ENCODE peak calls at places on chromosomes 11 and 22, in four cellular contexts. One of them, this sample, is unnamed.

GRCh38 chr11:45833761-45834160 is 13.5 kb upstream of the CRY2 start:
- DNase-seq in transverse colon: no peak
- DNase-seq in testis: no peak
- DNase-seq in activated naive CD8-positive, alpha-beta T cell treated with anti-CD3 and anti-CD28 coated beads, Interleukin-2, amount 50 U/mL, for 24 hours: no peak
- DNase-seq in this sample: no peak

GRCh38 chr11:70176940-70177689 is 26.0 kb upstream of the FADD start:
- DNase-seq in testis: peak
- DNase-seq in transverse colon: peak
- DNase-seq in activated naive CD8-positive, alpha-beta T cell treated with anti-CD3 and anti-CD28 coated beads, Interleukin-2, amount 50 U/mL, for 24 hours: peak
- DNase-seq in this sample: peak

GRCh38 chr11:130216591-130217132 is 57.1 kb downstream of the ST14 start:
- DNase-seq in testis: peak
- DNase-seq in transverse colon: peak
- DNase-seq in activated naive CD8-positive, alpha-beta T cell treated with anti-CD3 and anti-CD28 coated beads, Interleukin-2, amount 50 U/mL, for 24 hours: no peak
- DNase-seq in this sample: no peak

GRCh38 chr11:101166038-101166437 is 36.4 kb upstream of the PGR start:
- DNase-seq in testis: no peak
- DNase-seq in transverse colon: no peak
- DNase-seq in activated naive CD8-positive, alpha-beta T cell treated with anti-CD3 and anti-CD28 coated beads, Interleukin-2, amount 50 U/mL, for 24 hours: no peak
- DNase-seq in this sample: no peak

GRCh38 chr11:95977534-95978174 is 53.7 kb upstream of the MTMR2 start:
- DNase-seq in transverse colon: no peak
- DNase-seq in testis: no peak
- DNase-seq in activated naive CD8-positive, alpha-beta T cell treated with anti-CD3 and anti-CD28 coated beads, Interleukin-2, amount 50 U/mL, for 24 hours: no peak
- DNase-seq in this sample: no peak

GRCh38 chr22:46694423-46695170 is 43.5 kb downstream of the CERK start:
- DNase-seq in activated naive CD8-positive, alpha-beta T cell treated with anti-CD3 and anti-CD28 coated beads, Interleukin-2, amount 50 U/mL, for 24 hours: no peak
- DNase-seq in transverse colon: no peak
- DNase-seq in testis: no peak
- DNase-seq in this sample: no peak

GRCh38 chr11:79400717-79401330 is 40.0 kb downstream of the TENM4 start:
- DNase-seq in activated naive CD8-positive, alpha-beta T cell treated with anti-CD3 and anti-CD28 coated beads, Interleukin-2, amount 50 U/mL, for 24 hours: peak
- DNase-seq in transverse colon: peak
- DNase-seq in testis: peak
- DNase-seq in this sample: peak

GRCh38 chr11:117232911-117233409 is 489 bp downstream of the RNF214 start:
- DNase-seq in transverse colon: no peak
- DNase-seq in testis: peak
- DNase-seq in activated naive CD8-positive, alpha-beta T cell treated with anti-CD3 and anti-CD28 coated beads, Interleukin-2, amount 50 U/mL, for 24 hours: peak
- DNase-seq in this sample: no peak

GRCh38 chr22:19060356-19061009 is 61.7 kb downstream of the DGCR2 start:
- DNase-seq in testis: no peak
- DNase-seq in transverse colon: no peak
- DNase-seq in activated naive CD8-positive, alpha-beta T cell treated with anti-CD3 and anti-CD28 coated beads, Interleukin-2, amount 50 U/mL, for 24 hours: no peak
- DNase-seq in this sample: no peak

GRCh38 chr11:2512431-2513407 is 67.9 kb downstream of the KCNQ1 start:
- DNase-seq in testis: peak
- DNase-seq in activated naive CD8-positive, alpha-beta T cell treated with anti-CD3 and anti-CD28 coated beads, Interleukin-2, amount 50 U/mL, for 24 hours: no peak
- DNase-seq in transverse colon: peak
- DNase-seq in this sample: no peak

GRCh38 chr11:96188625-96189006 is 154.4 kb downstream of the MAML2 start:
- DNase-seq in transverse colon: no peak
- DNase-seq in testis: no peak
- DNase-seq in activated naive CD8-positive, alpha-beta T cell treated with anti-CD3 and anti-CD28 coated beads, Interleukin-2, amount 50 U/mL, for 24 hours: peak
- DNase-seq in this sample: no peak

GRCh38 chr11:46106530-46107407 is 14.5 kb downstream of the PHF21A start:
- DNase-seq in testis: no peak
- DNase-seq in transverse colon: no peak
- DNase-seq in activated naive CD8-positive, alpha-beta T cell treated with anti-CD3 and anti-CD28 coated beads, Interleukin-2, amount 50 U/mL, for 24 hours: no peak
- DNase-seq in this sample: no peak

GRCh38 chr11:83042966-83043711 is 28.6 kb downstream of the RAB30 start:
- DNase-seq in transverse colon: no peak
- DNase-seq in testis: no peak
- DNase-seq in activated naive CD8-positive, alpha-beta T cell treated with anti-CD3 and anti-CD28 coated beads, Interleukin-2, amount 50 U/mL, for 24 hours: no peak
- DNase-seq in this sample: no peak

GRCh38 chr11:128607819-128608218 is 20.5 kb upstream of the ETS1 start:
- DNase-seq in testis: no peak
- DNase-seq in transverse colon: no peak
- DNase-seq in activated naive CD8-positive, alpha-beta T cell treated with anti-CD3 and anti-CD28 coated beads, Interleukin-2, amount 50 U/mL, for 24 hours: no peak
- DNase-seq in this sample: no peak

GRCh38 chr22:47411006-47411405 is 648.6 kb downstream of the TBC1D22A start:
- DNase-seq in activated naive CD8-positive, alpha-beta T cell treated with anti-CD3 and anti-CD28 coated beads, Interleukin-2, amount 50 U/mL, for 24 hours: no peak
- DNase-seq in transverse colon: no peak
- DNase-seq in testis: no peak
- DNase-seq in this sample: no peak

GRCh38 chr22:46262449-46263207 is 515 bp downstream of the PKDREJ start:
- DNase-seq in activated naive CD8-positive, alpha-beta T cell treated with anti-CD3 and anti-CD28 coated beads, Interleukin-2, amount 50 U/mL, for 24 hours: peak
- DNase-seq in transverse colon: peak
- DNase-seq in testis: peak
- DNase-seq in this sample: no peak

GRCh38 chr11:124839051-124839971 is 25.9 kb upstream of the ROBO3 start:
- DNase-seq in testis: no peak
- DNase-seq in activated naive CD8-positive, alpha-beta T cell treated with anti-CD3 and anti-CD28 coated beads, Interleukin-2, amount 50 U/mL, for 24 hours: no peak
- DNase-seq in transverse colon: no peak
- DNase-seq in this sample: no peak

GRCh38 chr11:9754041-9754471 is 90.2 kb downstream of the SWAP70 start:
- DNase-seq in transverse colon: no peak
- DNase-seq in activated naive CD8-positive, alpha-beta T cell treated with anti-CD3 and anti-CD28 coated beads, Interleukin-2, amount 50 U/mL, for 24 hours: no peak
- DNase-seq in testis: no peak
- DNase-seq in this sample: no peak

GRCh38 chr11:31060880-31061279 is 308.7 kb downstream of the DCDC1 start:
- DNase-seq in transverse colon: no peak
- DNase-seq in activated naive CD8-positive, alpha-beta T cell treated with anti-CD3 and anti-CD28 coated beads, Interleukin-2, amount 50 U/mL, for 24 hours: no peak
- DNase-seq in testis: no peak
- DNase-seq in this sample: no peak

GRCh38 chr11:44030276-44030932 is 17.4 kb upstream of the ACCSL start:
- DNase-seq in transverse colon: no peak
- DNase-seq in testis: peak
- DNase-seq in activated naive CD8-positive, alpha-beta T cell treated with anti-CD3 and anti-CD28 coated beads, Interleukin-2, amount 50 U/mL, for 24 hours: no peak
- DNase-seq in this sample: no peak

GRCh38 chr11:93921695-93922468 is 71.5 kb upstream of the VSTM5 start:
- DNase-seq in activated naive CD8-positive, alpha-beta T cell treated with anti-CD3 and anti-CD28 coated beads, Interleukin-2, amount 50 U/mL, for 24 hours: peak
- DNase-seq in transverse colon: peak
- DNase-seq in testis: peak
- DNase-seq in this sample: peak

GRCh38 chr11:57546869-57547518 is 9.6 kb downstream of the SMTNL1 start:
- DNase-seq in activated naive CD8-positive, alpha-beta T cell treated with anti-CD3 and anti-CD28 coated beads, Interleukin-2, amount 50 U/mL, for 24 hours: no peak
- DNase-seq in transverse colon: no peak
- DNase-seq in testis: no peak
- DNase-seq in this sample: no peak

GRCh38 chr11:3056296-3057068 is 741 bp downstream of the CARS1 start:
- DNase-seq in transverse colon: peak
- DNase-seq in testis: no peak
- DNase-seq in activated naive CD8-positive, alpha-beta T cell treated with anti-CD3 and anti-CD28 coated beads, Interleukin-2, amount 50 U/mL, for 24 hours: peak
- DNase-seq in this sample: no peak

GRCh38 chr11:60482361-60482760 is 10.2 kb upstream of the MS4A12 start:
- DNase-seq in transverse colon: no peak
- DNase-seq in testis: no peak
- DNase-seq in activated naive CD8-positive, alpha-beta T cell treated with anti-CD3 and anti-CD28 coated beads, Interleukin-2, amount 50 U/mL, for 24 hours: no peak
- DNase-seq in this sample: no peak

GRCh38 chr22:36702832-36703210 is 731 bp downstream of the CACNG2 start:
- DNase-seq in testis: no peak
- DNase-seq in transverse colon: no peak
- DNase-seq in activated naive CD8-positive, alpha-beta T cell treated with anti-CD3 and anti-CD28 coated beads, Interleukin-2, amount 50 U/mL, for 24 hours: no peak
- DNase-seq in this sample: no peak

GRCh38 chr22:19823191-19823590 is 31.5 kb downstream of the GNB1L start:
- DNase-seq in testis: peak
- DNase-seq in transverse colon: no peak
- DNase-seq in activated naive CD8-positive, alpha-beta T cell treated with anti-CD3 and anti-CD28 coated beads, Interleukin-2, amount 50 U/mL, for 24 hours: no peak
- DNase-seq in this sample: no peak

GRCh38 chr22:38397189-38398097 is 57.6 kb downstream of the KCNJ4 start:
- DNase-seq in transverse colon: peak
- DNase-seq in activated naive CD8-positive, alpha-beta T cell treated with anti-CD3 and anti-CD28 coated beads, Interleukin-2, amount 50 U/mL, for 24 hours: no peak
- DNase-seq in testis: no peak
- DNase-seq in this sample: no peak

GRCh38 chr22:38733329-38734202 is 22.2 kb downstream of the SUN2 start:
- DNase-seq in activated naive CD8-positive, alpha-beta T cell treated with anti-CD3 and anti-CD28 coated beads, Interleukin-2, amount 50 U/mL, for 24 hours: peak
- DNase-seq in testis: peak
- DNase-seq in transverse colon: peak
- DNase-seq in this sample: no peak

GRCh38 chr11:78398715-78399114 is 18.9 kb downstream of the GAB2 start:
- DNase-seq in testis: no peak
- DNase-seq in transverse colon: no peak
- DNase-seq in activated naive CD8-positive, alpha-beta T cell treated with anti-CD3 and anti-CD28 coated beads, Interleukin-2, amount 50 U/mL, for 24 hours: no peak
- DNase-seq in this sample: no peak

GRCh38 chr22:37061611-37062365 is 10.2 kb downstream of the KCTD17 start:
- DNase-seq in activated naive CD8-positive, alpha-beta T cell treated with anti-CD3 and anti-CD28 coated beads, Interleukin-2, amount 50 U/mL, for 24 hours: no peak
- DNase-seq in transverse colon: no peak
- DNase-seq in testis: no peak
- DNase-seq in this sample: no peak

GRCh38 chr22:30314918-30315317 is 11.8 kb downstream of the TBC1D10A start:
- DNase-seq in activated naive CD8-positive, alpha-beta T cell treated with anti-CD3 and anti-CD28 coated beads, Interleukin-2, amount 50 U/mL, for 24 hours: peak
- DNase-seq in transverse colon: no peak
- DNase-seq in testis: no peak
- DNase-seq in this sample: no peak

GRCh38 chr11:117796456-117797428 is at the start of gene DSCAML1:
- DNase-seq in transverse colon: no peak
- DNase-seq in testis: peak
- DNase-seq in activated naive CD8-positive, alpha-beta T cell treated with anti-CD3 and anti-CD28 coated beads, Interleukin-2, amount 50 U/mL, for 24 hours: peak
- DNase-seq in this sample: no peak

GRCh38 chr22:32233091-32233490 is 22.1 kb downstream of the SLC5A4 start:
- DNase-seq in testis: no peak
- DNase-seq in activated naive CD8-positive, alpha-beta T cell treated with anti-CD3 and anti-CD28 coated beads, Interleukin-2, amount 50 U/mL, for 24 hours: no peak
- DNase-seq in transverse colon: no peak
- DNase-seq in this sample: no peak

This sample was measured in iPS DF 6.9.